ENCODE peak calls at places on chromosome 5, in four cellular contexts. U is GM12878, B is K562, R is H1. S is an unnamed sample.

GRCh38 chr5:75009559-75010230 is 42.7 kb downstream of the GCNT4 start:
- DNase-seq in U (no peak), B (no peak), R (no peak), S (no peak)

GRCh38 chr5:153660919-153661318 is 170.4 kb downstream of the GRIA1 start:
- DNase-seq in R (no peak), U (no peak), B (no peak), S (no peak)

GRCh38 chr5:73215891-73216610 is 43.1 kb downstream of the TMEM174 start:
- DNase-seq in B (peak; percentile 85), U (no peak), R (no peak), S (peak; percentile 49)

GRCh38 chr5:66498791-66499207 is 97.4 kb upstream of the MAST4 start:
- DNase-seq in B (no peak), R (no peak), U (no peak), S (peak; percentile 6)

GRCh38 chr5:165457854-165458481 is 1952.5 kb downstream of the MAT2B start:
- DNase-seq in B (no peak), U (no peak), R (peak; percentile 9), S (no peak)

GRCh38 chr5:79962580-79963222 is 28.4 kb downstream of the MTX3 start:
- DNase-seq in B (no peak), U (no peak), R (no peak), S (no peak)

GRCh38 chr5:94746731-94747124 is 128.3 kb downstream of the SLF1 start:
- DNase-seq in U (peak; percentile 72), R (no peak), B (no peak), S (no peak)

GRCh38 chr5:50889790-50890189 is 223.4 kb downstream of the PARP8 start:
- DNase-seq in U (no peak), B (no peak), R (no peak), S (no peak)

GRCh38 chr5:12399868-12400267 is 495.6 kb upstream of the CTNND2 start:
- DNase-seq in U (no peak), B (no peak), R (no peak), S (no peak)

GRCh38 chr5:178207917-178208280 is 3.6 kb downstream of the HNRNPAB start:
- DNase-seq in B (no peak), R (no peak), U (no peak), S (no peak)

GRCh38 chr5:131303537-131303936 is 39.7 kb downstream of the CDC42SE2 start:
- DNase-seq in R (no peak), U (no peak), B (no peak), S (no peak)

GRCh38 chr5:135332519-135333150 is 66.4 kb downstream of the MACROH2A1 start:
- DNase-seq in U (no peak), B (peak; percentile 67), R (no peak), S (peak; percentile 59)

GRCh38 chr5:138870611-138871010 is 4.5 kb downstream of the LRRTM2 start:
- DNase-seq in R (no peak), U (no peak), B (no peak), S (no peak)

GRCh38 chr5:115543365-115543700 is 1.2 kb downstream of the FEM1C start:
- DNase-seq in B (no peak), U (no peak), R (no peak), S (peak; percentile 79)

GRCh38 chr5:83417884-83418283 is 53.7 kb upstream of the VCAN start:
- DNase-seq in R (no peak), B (no peak), U (no peak), S (no peak)

GRCh38 chr5:53607896-53608295 is 47.5 kb downstream of the NDUFS4 start:
- DNase-seq in B (no peak), R (no peak), U (no peak), S (no peak)

DNA sequence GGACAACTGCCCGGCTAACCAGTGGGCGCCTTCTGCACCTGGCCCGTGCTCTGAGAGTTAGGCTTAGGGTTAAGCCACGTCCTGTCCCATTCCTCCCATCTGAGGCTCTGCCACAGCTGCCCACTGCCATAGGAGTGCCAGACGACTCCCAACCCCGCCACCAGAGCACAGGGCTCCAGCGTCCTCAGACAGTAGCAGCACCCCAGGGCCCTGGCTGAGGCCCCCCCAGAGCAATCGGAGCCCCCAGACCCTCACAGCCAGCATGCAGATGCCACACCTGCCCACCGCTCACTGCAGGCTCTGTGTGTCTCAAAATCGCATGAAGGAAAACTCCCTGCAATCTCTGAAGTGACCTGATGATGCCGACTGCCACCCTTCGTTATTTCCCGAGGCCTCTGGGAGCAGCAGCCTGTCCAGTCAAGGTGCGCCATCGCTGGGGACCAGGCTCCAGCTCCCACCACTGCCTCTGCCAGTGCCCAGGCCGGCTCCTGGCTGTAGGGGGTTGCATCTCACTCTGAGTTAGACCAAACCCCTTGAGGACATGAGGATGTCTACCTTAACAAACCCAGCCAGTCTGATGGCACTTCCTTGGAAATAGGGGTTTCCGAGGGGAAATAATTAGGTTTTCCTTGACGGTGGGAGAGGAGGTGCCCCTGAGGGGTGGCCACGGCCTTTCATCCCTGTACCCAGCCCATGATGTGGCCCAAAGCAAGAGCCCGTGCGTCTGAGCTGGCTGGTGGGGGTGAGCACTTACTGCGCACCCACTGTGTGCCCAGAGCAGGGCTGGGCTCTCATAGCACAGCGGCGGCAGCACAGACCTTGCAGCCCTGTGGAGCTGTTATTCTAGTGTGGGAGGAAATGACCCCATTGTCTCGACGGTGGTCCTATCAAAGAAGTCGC is 58.0 kb upstream of the RNF130 start:
- DNase-seq in B (no peak), U (no peak), R (no peak), S (no peak)
- TF ChIP-seq CREB1 in B (no peak), U (no peak), R (no peak), S (no peak)

GRCh38 chr5:41878173-41878572 is 7.9 kb upstream of the OXCT1 start:
- DNase-seq in U (no peak), B (no peak), R (no peak), S (no peak)
- TF ChIP-seq CEBPB in U (no peak), B (no peak), R (no peak), S (no peak)

DNA sequence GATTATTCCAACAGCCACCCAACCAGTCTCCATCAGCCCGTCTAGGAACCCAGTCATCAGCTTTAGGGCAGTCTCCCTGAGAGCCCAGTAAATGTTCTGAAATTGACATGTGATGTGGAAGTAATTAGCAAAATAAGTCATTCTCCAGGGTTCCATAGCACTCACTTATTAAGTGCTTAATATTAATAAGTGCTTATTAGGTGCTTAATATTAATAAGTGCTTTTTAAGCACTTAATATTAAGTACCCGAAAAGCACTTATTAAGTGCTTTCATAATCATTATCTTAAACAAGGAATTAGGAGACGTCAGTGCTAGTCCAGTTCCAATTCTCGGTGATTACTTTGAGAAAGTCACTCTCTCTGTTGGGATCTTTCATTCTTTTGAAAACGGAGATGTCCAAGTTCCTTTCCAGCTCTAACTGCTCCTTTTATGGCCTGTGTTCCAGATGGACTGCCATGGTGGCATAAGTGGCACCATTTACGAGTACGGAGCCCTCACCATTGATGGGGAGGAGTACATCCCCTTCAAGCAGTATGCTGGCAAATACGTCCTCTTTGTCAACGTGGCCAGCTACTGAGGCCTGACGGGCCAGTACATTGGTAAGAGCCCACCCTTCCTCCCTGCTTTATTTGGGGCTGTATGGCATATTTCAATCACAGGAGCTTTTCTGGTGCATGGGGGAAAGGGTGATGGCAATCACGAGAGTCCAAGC is 4.7 kb downstream of the GPX3 start:
- DNase-seq in R (no peak), U (no peak), B (no peak), S (no peak)
- H3K4me1 ChIP-seq in R (no peaks in the 10 kb centered on the region), U (no peaks in the 10 kb centered on the region), B (peaks cover 35% of the 10 kb centered on the region), S (peaks cover 44% of the 10 kb centered on the region)

GRCh38 chr5:55868846-55869245 is 17.7 kb downstream of the IL31RA start:
- DNase-seq in U (no peak), B (peak; percentile 9), R (no peak), S (peak; percentile 19)

GRCh38 chr5:55866485-55866884 is 15.3 kb downstream of the IL31RA start:
- DNase-seq in B (no peak), R (no peak), U (no peak), S (no peak)

GRCh38 chr5:55866934-55867333 is 15.8 kb downstream of the IL31RA start:
- DNase-seq in U (no peak), B (no peak), R (no peak), S (no peak)

GRCh38 chr5:55864606-55865541 is 13.7 kb downstream of the IL31RA start:
- DNase-seq in R (no peak), U (no peak), B (no peak), S (peak; percentile 63)

DNA sequence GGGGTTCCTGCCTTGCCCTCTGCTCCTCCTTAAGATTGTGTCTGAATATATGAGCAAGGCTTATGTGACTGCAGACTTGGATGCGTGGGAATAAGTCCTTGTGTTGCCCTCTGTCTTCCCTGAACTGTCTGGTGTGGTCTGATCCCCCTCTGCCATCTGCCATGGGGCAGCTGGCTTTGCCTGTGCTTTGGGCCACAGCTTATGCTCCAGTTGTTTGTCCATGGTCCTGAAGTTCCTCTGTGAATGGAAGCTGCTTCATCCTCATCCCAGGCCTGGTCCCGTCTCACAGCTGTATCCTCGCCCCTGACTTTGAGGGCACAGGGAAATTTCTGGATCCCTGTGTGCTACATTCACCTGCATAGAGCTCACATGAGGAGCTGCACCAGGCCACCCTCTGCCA is 14.7 kb downstream of the IL31RA start:
- DNase-seq in U (no peak), B (no peak), R (no peak), S (peak; percentile 16)
- TF ChIP-seq CREB1 in U (no peak), B (no peak), R (no peak), S (no peak)

DNA sequence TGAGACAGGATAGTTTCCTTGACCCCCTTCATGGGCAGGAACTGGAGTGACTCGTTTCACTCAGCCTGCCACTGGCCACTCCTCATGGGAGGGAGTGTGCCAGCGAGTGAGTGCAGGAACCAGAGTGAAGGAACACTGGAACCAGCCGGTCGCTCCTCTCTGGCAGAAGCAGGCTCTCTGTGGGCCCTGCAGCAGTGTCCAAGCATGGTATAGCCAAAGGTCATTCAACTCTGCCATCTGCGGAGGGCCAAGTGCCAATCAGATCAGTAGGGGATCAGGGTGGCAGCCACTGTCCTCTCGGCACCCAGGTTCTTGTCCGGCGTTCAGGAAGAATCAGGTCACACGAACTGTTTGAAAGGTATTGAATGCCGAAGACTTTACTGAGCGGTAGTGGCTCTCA is 169.2 kb upstream of the PPP1R2B start:
- DNase-seq in B (no peak), R (no peak), U (no peak), S (no peak)
- TF ChIP-seq CEBPB in B (no peak), R (no peak), U (no peak), S (no peak)

GRCh38 chr5:6590581-6590980 is 42.3 kb downstream of the NSUN2 start:
- DNase-seq in U (no peak), B (no peak), R (no peak), S (no peak)
- H3K4me1 ChIP-seq in U (no peaks in the 10 kb centered on the region), B (no peaks in the 10 kb centered on the region), R (no peaks in the 10 kb centered on the region), S (no peaks in the 10 kb centered on the region)

GRCh38 chr5:44051591-44051990 is 337.6 kb downstream of the FGF10 start:
- DNase-seq in R (no peak), B (no peak), U (no peak), S (no peak)
- TF ChIP-seq CREB1 in R (no peak), B (no peak), U (no peak), S (no peak)